ENCODE peak calls at places on chromosomes 1 and 21, in eight cellular contexts. P is effector CD4-positive, alpha-beta T cell; H is stimulated activated CD8-positive, alpha-beta memory T cell treated with anti-CD3 and anti-CD28 coated beads, Interleukin-15, amount 100 ng/mL, for 4 hours; K is body of pancreas; T is RCC 7860; W is IMR-90; O is Peyer's patch; L is T47D. R is an unnamed sample.

GRCh38 chr1:93598861-93599439 is 82.7 kb downstream of the BCAR3 start:
- DNase-seq in P (no peak), H (no peak), K (no peak), T (no peak), W (no peak), O (no peak), L (no peak), R (no peak)

GRCh38 chr21:27570306-27570868 is 603.5 kb upstream of the ADAMTS5 start:
- DNase-seq in P (no peak), H (no peak), K (peak), T (peak), W (peak), O (no peak), L (no peak), R (peak)

GRCh38 chr1:171245458-171246064 is 2.7 kb upstream of the FMO1 start:
- DNase-seq in P (no peak), H (no peak), K (peak), T (peak), W (peak), O (no peak), L (peak), R (peak)

GRCh38 chr1:11806307-11806936 is 431 bp downstream of the CLCN6 start:
- DNase-seq in P (no peak), H (no peak), K (no peak), T (no peak), W (peak), O (no peak), L (no peak), R (no peak)

GRCh38 chr21:20971296-20971921 is 26.8 kb upstream of the NCAM2 start:
- DNase-seq in P (no peak), H (no peak), K (peak), T (peak), W (peak), O (no peak), L (peak), R (peak)

GRCh38 chr1:57162607-57163235 is 196.9 kb upstream of the C8B start:
- DNase-seq in P (no peak), H (no peak), K (no peak), T (no peak), W (no peak), O (peak), L (no peak), R (no peak)

GRCh38 chr1:194069168-194069830 is 882.9 kb upstream of the B3GALT2 start:
- DNase-seq in P (no peak), H (no peak), K (no peak), T (no peak), W (peak), O (no peak), L (no peak), R (no peak)

GRCh38 chr1:82829527-82829926 is 1028.8 kb downstream of the ADGRL2 start:
- DNase-seq in P (no peak), H (no peak), K (no peak), T (no peak), W (no peak), O (no peak), L (no peak), R (no peak)

GRCh38 chr1:81155131-81155530 is 645.6 kb upstream of the ADGRL2 start:
- DNase-seq in P (no peak), H (no peak), K (no peak), T (no peak), W (peak), O (no peak), L (no peak), R (peak)

GRCh38 chr1:234870020-234870378 is 258.6 kb downstream of the TOMM20 start:
- DNase-seq in P (no peak), H (no peak), K (no peak), T (no peak), W (no peak), O (no peak), L (no peak), R (no peak)

GRCh38 chr1:231934797-231935196 is 308.2 kb downstream of the DISC1 start:
- DNase-seq in P (no peak), H (no peak), K (no peak), T (no peak), W (peak), O (no peak), L (no peak), R (no peak)

GRCh38 chr1:116382321-116382720 is 9.3 kb downstream of the ATP1A1 start:
- DNase-seq in P (no peak), H (no peak), K (no peak), T (no peak), W (peak), O (no peak), L (no peak), R (no peak)

GRCh38 chr1:29825274-29825940 is 589.1 kb downstream of the PTPRU start:
- DNase-seq in P (no peak), H (no peak), K (no peak), T (no peak), W (no peak), O (no peak), L (no peak), R (no peak)

GRCh38 chr1:192983349-192983980 is 75.7 kb downstream of the UCHL5 start:
- DNase-seq in P (no peak), H (peak), K (no peak), T (no peak), W (peak), O (no peak), L (no peak), R (no peak)

GRCh38 chr21:31873696-31874599 is 1.1 kb downstream of the HUNK start:
- DNase-seq in P (no peak), H (no peak), K (peak), T (no peak), W (peak), O (peak), L (peak), R (peak)

GRCh38 chr1:165659581-165659895 is 28.5 kb downstream of the MGST3 start:
- DNase-seq in P (no peak), H (no peak), K (no peak), T (no peak), W (no peak), O (no peak), L (no peak), R (peak)

GRCh38 chr1:183148599-183148998 is 37.5 kb upstream of the LAMC2 start:
- DNase-seq in P (no peak), H (no peak), K (no peak), T (no peak), W (peak), O (no peak), L (no peak), R (no peak)

GRCh38 chr1:13813398-13814012 is 113.5 kb downstream of the PRDM2 start:
- DNase-seq in P (peak), H (peak), K (no peak), T (no peak), W (no peak), O (no peak), L (no peak), R (no peak)

GRCh38 chr1:2972879-2973575 is 48.2 kb upstream of the ACTRT2 start:
- DNase-seq in P (no peak), H (no peak), K (no peak), T (no peak), W (no peak), O (peak), L (no peak), R (no peak)

GRCh38 chr1:175508320-175509110 is 234.9 kb downstream of the TNR start:
- DNase-seq in P (no peak), H (no peak), K (no peak), T (no peak), W (no peak), O (no peak), L (no peak), R (no peak)

GRCh38 chr1:112092656-112093371 is 103.3 kb upstream of the KCND3 start:
- DNase-seq in P (no peak), H (no peak), K (no peak), T (no peak), W (no peak), O (no peak), L (no peak), R (no peak)

GRCh38 chr1:166947398-166948043 is 27.8 kb downstream of the ILDR2 start:
- DNase-seq in P (no peak), H (no peak), K (peak), T (peak), W (peak), O (no peak), L (no peak), R (peak)

GRCh38 chr1:102897537-102897936 is 210.8 kb downstream of the COL11A1 start:
- DNase-seq in P (no peak), H (no peak), K (no peak), T (peak), W (peak), O (no peak), L (no peak), R (peak)

GRCh38 chr1:4787551-4787950 is 133.1 kb downstream of the AJAP1 start:
- DNase-seq in P (no peak), H (no peak), K (no peak), T (no peak), W (no peak), O (no peak), L (no peak), R (no peak)

GRCh38 chr1:226108935-226109828 is 46.7 kb downstream of the H3-3A start:
- DNase-seq in P (no peak), H (no peak), K (peak), T (no peak), W (peak), O (no peak), L (no peak), R (no peak)

GRCh38 chr1:85894651-85895050 is 186.4 kb upstream of the ZNHIT6 start:
- DNase-seq in P (no peak), H (no peak), K (peak), T (no peak), W (peak), O (no peak), L (no peak), R (peak)

GRCh38 chr21:35825954-35826353 is 234.4 kb downstream of the SETD4 start:
- DNase-seq in P (no peak), H (no peak), K (no peak), T (no peak), W (no peak), O (no peak), L (no peak), R (no peak)

GRCh38 chr1:209580577-209580976 is 2.9 kb upstream of the CAMK1G start:
- DNase-seq in P (no peak), H (no peak), K (no peak), T (no peak), W (peak), O (no peak), L (no peak), R (no peak)

GRCh38 chr21:41582298-41582840 is 74.4 kb upstream of the TMPRSS2 start:
- DNase-seq in P (no peak), H (no peak), K (no peak), T (no peak), W (no peak), O (no peak), L (no peak), R (no peak)

GRCh38 chr1:72282271-72282656 is at the start of gene NEGR1:
- DNase-seq in P (no peak), H (no peak), K (peak), T (peak), W (peak), O (peak), L (no peak), R (peak)

GRCh38 chr1:212453156-212453857 is 20.6 kb downstream of the NENF start:
- DNase-seq in P (no peak), H (no peak), K (no peak), T (no peak), W (no peak), O (no peak), L (no peak), R (no peak)

R was measured in ACHN.